ENCODE peak calls at places on chromosomes 11 and 22, in seven cellular contexts. Y is brain microvascular endothelial cell, K is mammary epithelial cell, L is GM06990, G is HCT116, U is AG04450, P is lower leg skin. O is an unnamed sample.

GRCh38 chr11:125451400-125452124 is 44.5 kb downstream of the FEZ1 start:
- DNase-seq in Y (peak), K (peak), L (no peak), G (no peak), U (no peak), P (peak), O (no peak)

GRCh38 chr11:132997396-132997795 is 534.9 kb downstream of the OPCML start:
- DNase-seq in Y (no peak), K (no peak), L (no peak), G (no peak), U (no peak), P (no peak), O (no peak)

GRCh38 chr11:61532136-61533038 is 23.8 kb downstream of the LRRC10B start:
- DNase-seq in Y (no peak), K (peak), L (no peak), G (no peak), U (no peak), P (no peak), O (no peak)

GRCh38 chr11:1573077-1573846 is 1.2 kb upstream of the DUSP8 start:
- DNase-seq in Y (no peak), K (no peak), L (no peak), G (no peak), U (no peak), P (no peak), O (no peak)

GRCh38 chr11:73839123-73839457 is 37.6 kb downstream of the COA4 start:
- DNase-seq in Y (no peak), K (no peak), L (no peak), G (no peak), U (no peak), P (no peak), O (no peak)

GRCh38 chr11:68064876-68065275 is 26.1 kb downstream of the TCIRG1 start:
- DNase-seq in Y (no peak), K (no peak), L (no peak), G (no peak), U (no peak), P (no peak), O (no peak)

GRCh38 chr11:107928767-107929507 is 689 bp downstream of the RAB39A start:
- DNase-seq in Y (no peak), K (no peak), L (peak), G (no peak), U (no peak), P (peak), O (no peak)

GRCh38 chr11:83713701-83714100 is 427.5 kb upstream of the CCDC90B start:
- DNase-seq in Y (no peak), K (no peak), L (no peak), G (no peak), U (no peak), P (no peak), O (no peak)

GRCh38 chr11:10328314-10329090 is 23.6 kb downstream of the ADM start:
- DNase-seq in Y (peak), K (peak), L (no peak), G (no peak), U (no peak), P (no peak), O (no peak)

GRCh38 chr11:119493712-119494111 is 70.7 kb upstream of the THY1 start:
- DNase-seq in Y (peak), K (peak), L (no peak), G (no peak), U (no peak), P (no peak), O (no peak)

GRCh38 chr22:41603873-41604332 is 14.3 kb upstream of the PMM1 start:
- DNase-seq in Y (no peak), K (no peak), L (peak), G (no peak), U (no peak), P (no peak), O (peak)

GRCh38 chr11:119100246-119100959 is 1.2 kb downstream of the DPAGT1 start:
- DNase-seq in Y (peak), K (peak), L (no peak), G (peak), U (no peak), P (no peak), O (no peak)

GRCh38 chr22:46114518-46115387 is 35.6 kb upstream of the PPARA start:
- DNase-seq in Y (no peak), K (no peak), L (no peak), G (no peak), U (no peak), P (no peak), O (no peak)

GRCh38 chr22:49093192-49093880 is 734.3 kb downstream of the BRD1 start:
- DNase-seq in Y (no peak), K (no peak), L (no peak), G (no peak), U (no peak), P (no peak), O (no peak)

GRCh38 chr11:83102806-83103205 is 31.1 kb upstream of the RAB30 start:
- DNase-seq in Y (no peak), K (no peak), L (no peak), G (no peak), U (no peak), P (no peak), O (no peak)

DNA sequence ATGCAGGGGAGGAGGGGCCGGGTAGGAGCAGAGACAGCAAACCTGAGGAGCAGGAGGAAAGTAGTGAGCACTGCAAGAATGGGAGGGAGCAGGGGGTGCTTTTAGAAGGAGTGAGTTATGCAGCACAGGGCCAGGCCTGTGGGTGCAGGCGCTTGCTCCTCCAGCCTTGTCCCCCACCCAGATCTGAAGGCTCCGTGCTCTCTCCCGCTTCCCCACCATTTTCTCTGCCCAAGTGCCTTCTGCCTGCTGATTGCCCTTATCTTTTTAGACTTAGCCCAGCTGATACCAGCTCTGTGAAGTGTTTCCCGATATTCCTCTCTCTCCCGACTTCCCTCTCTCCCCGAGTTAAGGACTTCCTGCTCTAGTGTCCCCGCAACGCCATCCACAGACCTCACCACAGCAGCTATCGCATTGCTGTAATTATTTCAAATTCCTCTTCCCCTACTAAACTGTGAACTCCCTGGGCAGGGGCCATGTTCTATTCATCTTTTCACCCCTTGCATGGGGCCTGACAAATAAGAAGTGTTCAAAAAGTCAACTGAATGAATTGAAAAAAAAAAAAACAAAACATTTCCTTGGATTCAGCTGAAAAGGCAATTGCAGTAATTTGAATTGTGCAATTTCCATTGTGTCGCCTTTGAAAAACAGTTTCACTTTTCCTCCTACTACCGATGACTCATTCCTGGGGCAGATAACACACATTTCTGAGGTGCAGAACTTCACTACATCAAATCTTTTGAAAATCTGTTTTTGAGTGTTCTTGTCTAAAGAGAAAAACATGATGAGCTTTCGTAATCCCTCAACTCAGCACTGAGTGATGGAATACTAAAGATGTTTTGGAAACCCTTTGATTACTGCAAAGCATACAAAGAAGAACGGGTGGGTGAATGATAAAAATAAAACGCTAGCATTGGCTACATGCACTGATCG is 69.7 kb upstream of the BMAL1 start:
- DNase-seq in Y (peak), K (peak), L (no peak), G (no peak), U (peak), P (no peak), O (no peak)
- H3K4me3 ChIP-seq in Y (peak), K (peak), L (no peak), G (peak), U (peak), P (no peak), O (no peak)

GRCh38 chr11:45096636-45097035 is 49.8 kb upstream of the PRDM11 start:
- DNase-seq in Y (no peak), K (no peak), L (no peak), G (no peak), U (no peak), P (peak), O (no peak)

GRCh38 chr11:45098929-45099328 is 47.5 kb upstream of the PRDM11 start:
- DNase-seq in Y (no peak), K (no peak), L (no peak), G (no peak), U (no peak), P (peak), O (no peak)

GRCh38 chr11:45100338-45100737 is 46.1 kb upstream of the PRDM11 start:
- DNase-seq in Y (no peak), K (peak), L (no peak), G (no peak), U (no peak), P (no peak), O (no peak)

GRCh38 chr11:45095691-45096010 is 50.8 kb upstream of the PRDM11 start:
- DNase-seq in Y (no peak), K (no peak), L (no peak), G (no peak), U (no peak), P (peak), O (no peak)

GRCh38 chr11:45097721-45098493 is 48.5 kb upstream of the PRDM11 start:
- DNase-seq in Y (peak), K (peak), L (no peak), G (no peak), U (no peak), P (peak), O (no peak)
- TF ChIP-seq CTCF in Y (no peak), K (no peak), L (no peak), G (no peak), U (no peak), P (no peak), O (no peak)

GRCh38 chr11:12075822-12076821 is 34.3 kb upstream of the MICAL2 start:
- DNase-seq in Y (peak), K (peak), L (no peak), G (no peak), U (peak), P (peak), O (no peak)
- H3K4me3 ChIP-seq in Y (no peak), K (no peak), L (no peak), G (no peak), U (no peak), P (no peak), O (no peak)

DNA sequence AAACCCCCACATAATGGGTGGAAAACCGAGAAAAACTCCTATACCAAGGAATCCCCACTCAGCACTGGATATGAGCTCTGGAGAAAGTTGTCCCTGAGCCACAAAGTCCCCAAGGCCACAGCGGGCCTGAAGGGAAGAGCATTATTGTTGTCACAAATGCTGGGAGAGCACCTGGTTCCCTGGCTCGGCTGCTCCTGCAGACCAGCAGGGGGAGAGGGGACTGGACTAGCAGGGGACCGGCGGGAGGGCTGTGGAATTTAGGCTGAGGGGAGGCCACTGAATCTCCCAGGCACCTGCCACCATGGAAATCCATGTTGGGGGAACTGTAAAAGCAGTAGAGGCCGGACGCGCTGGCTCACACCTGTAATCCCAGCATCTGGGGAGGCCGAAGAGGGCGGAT is 7.0 kb downstream of the PC start:
- DNase-seq in Y (no peak), K (no peak), L (no peak), G (no peak), U (no peak), P (no peak), O (no peak)
- TF ChIP-seq CTCF in Y (peak), K (no peak), L (no peak), G (peak), U (no peak), P (no peak), O (no peak)

GRCh38 chr11:102546427-102546826 is 15.9 kb upstream of the MMP7 start:
- DNase-seq in Y (peak), K (no peak), L (peak), G (no peak), U (no peak), P (no peak), O (peak)

GRCh38 chr11:102544594-102544993 is 14.0 kb upstream of the MMP7 start:
- DNase-seq in Y (no peak), K (no peak), L (no peak), G (no peak), U (no peak), P (no peak), O (no peak)

GRCh38 chr11:102545701-102546100 is 15.2 kb upstream of the MMP7 start:
- DNase-seq in Y (no peak), K (no peak), L (no peak), G (no peak), U (no peak), P (no peak), O (no peak)

GRCh38 chr11:102551188-102551781 is 20.7 kb upstream of the MMP7 start:
- DNase-seq in Y (no peak), K (no peak), L (no peak), G (no peak), U (no peak), P (no peak), O (no peak)

GRCh38 chr11:102546923-102547471 is 16.4 kb upstream of the MMP7 start:
- DNase-seq in Y (no peak), K (no peak), L (peak), G (no peak), U (no peak), P (no peak), O (peak)
- H3K4me3 ChIP-seq in Y (no peak), K (no peak), L (no peak), G (no peak), U (no peak), P (no peak), O (no peak)

GRCh38 chr11:100753562-100753961 is 66.5 kb downstream of the ARHGAP42 start:
- DNase-seq in Y (no peak), K (no peak), L (no peak), G (no peak), U (no peak), P (no peak), O (no peak)
- TF ChIP-seq CTCF in Y (no peak), K (no peak), L (no peak), G (no peak), U (no peak), P (no peak), O (no peak)

DNA sequence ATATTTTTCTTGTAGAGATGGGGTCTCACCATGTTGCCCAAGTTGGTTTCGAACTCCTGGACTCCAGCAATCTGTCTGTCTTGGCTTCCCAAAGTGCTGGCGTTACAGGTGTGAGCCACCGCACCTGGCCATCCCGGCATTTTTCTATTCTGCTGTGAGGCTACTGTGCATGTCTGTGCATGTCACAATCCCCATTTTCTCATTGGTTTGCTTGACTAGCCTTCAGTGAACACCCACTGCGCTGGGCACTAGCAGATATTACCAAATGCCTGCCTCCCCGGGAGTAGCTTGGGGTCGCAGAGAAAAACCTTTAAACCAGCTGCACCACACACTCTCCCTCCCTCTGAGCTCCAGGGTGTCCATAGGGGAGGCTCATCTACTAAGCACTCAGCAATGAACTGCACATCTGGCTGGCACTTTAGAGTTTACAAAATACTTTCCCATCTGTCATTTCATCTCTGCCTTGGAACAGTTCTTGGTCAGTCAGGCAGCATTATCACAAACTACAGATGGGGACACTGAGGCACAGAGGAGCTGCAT is 4.9 kb downstream of the CSNK1E start:
- DNase-seq in Y (no peak), K (peak), L (no peak), G (no peak), U (no peak), P (no peak), O (no peak)
- H3K4me3 ChIP-seq in Y (peak), K (no peak), L (no peak), G (no peak), U (peak), P (no peak), O (no peak)

GRCh38 chr22:23292453-23293350 is 112.4 kb downstream of the BCR start:
- DNase-seq in Y (no peak), K (no peak), L (no peak), G (no peak), U (no peak), P (no peak), O (no peak)
- TF ChIP-seq CTCF in Y (no peak), K (no peak), L (no peak), G (no peak), U (no peak), P (no peak), O (no peak)

DNA sequence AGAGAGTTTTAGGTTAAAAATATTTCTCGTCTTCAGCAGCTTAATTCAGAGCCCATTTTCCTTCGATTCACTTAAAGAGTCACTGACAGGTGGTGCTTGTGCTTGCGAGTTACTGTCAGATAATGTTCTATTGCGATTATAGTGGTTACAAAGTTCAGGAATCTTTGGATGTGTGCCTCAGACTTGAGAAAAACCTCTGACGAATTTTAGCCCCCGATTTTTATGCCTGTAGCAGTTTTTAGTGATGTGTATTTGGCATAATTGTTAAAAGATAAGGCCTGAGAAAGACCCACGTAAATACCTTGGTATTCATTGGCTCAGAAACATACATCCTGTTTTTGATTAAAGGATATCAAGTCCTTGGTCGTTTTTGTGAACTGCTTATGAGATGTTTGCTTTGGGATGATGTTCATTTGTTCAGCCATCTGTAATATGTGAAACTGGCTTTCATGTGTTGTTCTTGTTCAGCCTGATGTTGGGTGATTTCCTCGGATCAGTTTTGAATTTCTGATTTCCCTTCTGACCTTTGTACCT is 120.7 kb downstream of the HIPK3 start:
- DNase-seq in Y (no peak), K (no peak), L (no peak), G (no peak), U (no peak), P (no peak), O (no peak)
- H3K4me3 ChIP-seq in Y (peak), K (no peak), L (no peak), G (no peak), U (no peak), P (no peak), O (no peak)

GRCh38 chr11:45079943-45080719 is 66.3 kb upstream of the PRDM11 start:
- DNase-seq in Y (no peak), K (no peak), L (peak), G (no peak), U (no peak), P (no peak), O (no peak)

GRCh38 chr11:45082744-45083543 is 63.5 kb upstream of the PRDM11 start:
- DNase-seq in Y (no peak), K (no peak), L (no peak), G (no peak), U (no peak), P (no peak), O (no peak)

GRCh38 chr11:45086526-45086925 is 59.9 kb upstream of the PRDM11 start:
- DNase-seq in Y (no peak), K (no peak), L (no peak), G (no peak), U (no peak), P (no peak), O (no peak)

GRCh38 chr11:45085657-45086501 is 60.6 kb upstream of the PRDM11 start:
- DNase-seq in Y (no peak), K (no peak), L (no peak), G (no peak), U (no peak), P (no peak), O (no peak)

DNA sequence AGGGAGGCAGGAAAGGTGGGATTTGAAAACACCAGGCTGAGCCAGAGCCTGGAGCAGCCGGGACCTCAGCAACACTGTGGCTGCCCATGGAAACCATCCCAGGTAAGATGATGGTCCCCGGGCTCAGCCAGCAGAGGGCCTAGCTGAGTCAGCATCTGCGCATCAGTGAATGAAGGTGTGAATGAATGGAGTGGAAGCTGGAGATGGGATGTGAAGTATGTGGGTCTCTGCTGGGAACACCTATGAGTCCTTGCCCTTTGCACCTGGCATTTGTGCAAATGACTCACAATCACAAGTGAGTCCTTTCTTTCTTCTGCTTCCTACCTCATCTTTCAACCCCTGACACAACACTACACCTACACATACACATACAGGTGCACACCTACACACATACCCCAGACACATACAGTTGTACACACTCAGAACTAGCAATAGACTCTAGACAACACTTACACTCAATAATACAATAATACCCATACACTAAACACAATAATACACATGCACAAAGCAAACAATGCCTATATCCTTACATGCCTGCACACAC is 62.8 kb upstream of the PRDM11 start:
- DNase-seq in Y (no peak), K (no peak), L (no peak), G (no peak), U (no peak), P (no peak), O (no peak)
- TF ChIP-seq CTCF in Y (peak), K (peak), L (peak), G (peak), U (peak), P (no peak), O (peak)

O was measured in GM12864.